ENCODE peak calls at places on chromosomes 6 and 20, in six cellular contexts. Q, H, K, S, D and Z are unnamed samples.

GRCh38 chr20:62358171-62358719 is 8.9 kb downstream of the LAMA5 start:
- DNase-seq in H (no peak), Q (peak; percentile 50), K (peak; percentile 86), D (no peak), S (peak; percentile 79), Z (no peak)

GRCh38 chr20:47429409-47429808 is 72.3 kb upstream of the NCOA3 start:
- DNase-seq in S (no peak), H (no peak), D (no peak), K (no peak), Q (no peak), Z (no peak)

GRCh38 chr6:152057832-152058498 is 250.5 kb downstream of the ESR1 start:
- DNase-seq in D (no peak), K (no peak), S (no peak), Q (no peak), H (peak; percentile 15), Z (no peak)

GRCh38 chr6:29552512-29553051 is 7.0 kb downstream of the UBD start:
- DNase-seq in K (no peak), Q (no peak), S (peak; percentile 34), D (no peak), H (peak; percentile 62), Z (no peak)

GRCh38 chr6:155829646-155830045 is 374.0 kb upstream of the NOX3 start:
- DNase-seq in Q (no peak), S (no peak), D (no peak), K (no peak), H (no peak), Z (no peak)

GRCh38 chr20:62516345-62516744 is 40.5 kb upstream of the GATA5 start:
- DNase-seq in H (peak; percentile 52), D (no peak), S (no peak), K (peak; percentile 68), Q (peak; percentile 76), Z (no peak)

GRCh38 chr20:34022843-34023234 is 29.1 kb downstream of the RALY start:
- DNase-seq in K (no peak), D (no peak), S (no peak), H (no peak), Q (no peak), Z (no peak)

GRCh38 chr6:33483678-33484077 is 29.3 kb downstream of the ZBTB9 start:
- DNase-seq in Q (no peak), S (no peak), K (no peak), H (no peak), D (no peak), Z (no peak)

GRCh38 chr6:43495409-43495941 is 14.7 kb downstream of the LRRC73 start:
- DNase-seq in Q (no peak), S (no peak), D (no peak), K (no peak), H (no peak), Z (peak; percentile 36)

GRCh38 chr6:126228001-126228791 is 111.7 kb upstream of the CENPW start:
- DNase-seq in Q (no peak), D (no peak), S (peak; percentile 73), H (no peak), K (no peak), Z (no peak)

GRCh38 chr20:10555865-10556308 is 117.9 kb downstream of the JAG1 start:
- DNase-seq in Q (no peak), K (no peak), H (no peak), S (no peak), D (no peak), Z (no peak)

GRCh38 chr6:129575378-129576118 is 134.4 kb downstream of the ARHGAP18 start:
- DNase-seq in S (peak; percentile 9), K (no peak), D (no peak), H (peak; percentile 79), Q (no peak), Z (no peak)

GRCh38 chr20:43533060-43533459 is 25.6 kb downstream of the L3MBTL1 start:
- DNase-seq in D (peak; percentile 37), H (no peak), K (no peak), Q (no peak), S (no peak), Z (no peak)

GRCh38 chr6:18613511-18613910 is 226.4 kb downstream of the RNF144B start:
- DNase-seq in D (no peak), Q (no peak), K (no peak), H (no peak), S (no peak), Z (no peak)

GRCh38 chr6:3522561-3523287 is 65.9 kb upstream of the SLC22A23 start:
- DNase-seq in Q (no peak), D (peak; percentile 29), K (no peak), S (no peak), H (no peak), Z (no peak)

GRCh38 chr6:158283304-158284005 is 28.8 kb upstream of the TULP4 start:
- DNase-seq in D (no peak), S (no peak), Q (no peak), K (no peak), H (peak; percentile 54), Z (no peak)

GRCh38 chr6:11622156-11622555 is 84.6 kb downstream of the TMEM170B start:
- DNase-seq in K (no peak), Q (no peak), D (no peak), H (no peak), S (no peak), Z (no peak)

GRCh38 chr6:20433321-20433720 is 31.6 kb downstream of the E2F3 start:
- DNase-seq in D (no peak), Q (no peak), H (no peak), K (no peak), S (no peak), Z (no peak)

GRCh38 chr6:108748959-108749358 is 99.3 kb upstream of the ARMC2 start:
- DNase-seq in K (no peak), Q (no peak), D (no peak), S (no peak), H (no peak), Z (no peak)

GRCh38 chr6:135657207-135657606 is 159.7 kb upstream of the AHI1 start:
- DNase-seq in S (no peak), Q (no peak), D (no peak), H (no peak), K (no peak), Z (no peak)

GRCh38 chr6:40341726-40342125 is 245.4 kb downstream of the LRFN2 start:
- DNase-seq in D (no peak), K (no peak), H (no peak), S (no peak), Q (no peak), Z (no peak)

GRCh38 chr20:48616481-48616880 is 211.3 kb downstream of the PREX1 start:
- DNase-seq in H (no peak), D (no peak), K (no peak), S (no peak), Q (no peak), Z (no peak)

GRCh38 chr20:11849270-11849920 is 68.3 kb upstream of the BTBD3 start:
- DNase-seq in D (no peak), Q (no peak), K (no peak), S (no peak), H (no peak), Z (no peak)

GRCh38 chr6:317068-317451 is 24.8 kb downstream of the DUSP22 start:
- DNase-seq in K (peak; percentile 84), D (peak; percentile 75), H (no peak), Q (no peak), S (no peak), Z (no peak)

GRCh38 chr20:6501061-6501460 is 266.4 kb upstream of the BMP2 start:
- DNase-seq in S (no peak), D (no peak), H (no peak), K (no peak), Q (no peak), Z (no peak)

GRCh38 chr6:157219201-157220200 is 103.8 kb downstream of the TMEM242 start:
- DNase-seq in H (peak; percentile 39), D (no peak), K (no peak), Q (no peak), S (no peak), Z (no peak)

GRCh38 chr20:43681468-43681942 is 14.6 kb downstream of the MYBL2 start:
- DNase-seq in H (peak; percentile 26), D (no peak), S (no peak), Q (no peak), K (no peak), Z (peak; percentile 25)

GRCh38 chr6:157611406-157611805 is 211.6 kb upstream of the SNX9 start:
- DNase-seq in H (no peak), D (no peak), K (no peak), Q (no peak), S (no peak), Z (no peak)

GRCh38 chr20:17605131-17605660 is 35.3 kb downstream of the DSTN start:
- DNase-seq in Q (no peak), S (no peak), H (no peak), D (no peak), K (no peak), Z (no peak)

GRCh38 chr20:54207743-54208491 is at the start of gene PFDN4:
- DNase-seq in H (peak; percentile 88), D (peak; percentile 87), Q (peak; percentile 95), K (peak; percentile 97), S (peak; percentile 98), Z (peak; percentile 88)
- TF ChIP-seq POLR2AphosphoS5 in H (peak; percentile 49), D (peak; percentile 82), Q (peak; percentile 44), K (peak; percentile 55), S (peak; percentile 34), Z (no peak)

GRCh38 chr20:19466204-19466928 is 253.9 kb downstream of the SLC24A3 start:
- DNase-seq in K (no peak), S (no peak), D (no peak), H (no peak), Q (no peak), Z (no peak)
- H3K27ac ChIP-seq in K (no peak overlapping the region), S (no peak overlapping the region), D (no peak overlapping the region), H (no peak overlapping the region), Q (no peak overlapping the region), Z (no peak overlapping the region)

GRCh38 chr20:407097-407952 is 774 bp upstream of the RBCK1 start:
- DNase-seq in D (no peak), K (peak; percentile 95), H (peak; percentile 93), Q (peak; percentile 81), S (peak; percentile 94), Z (peak; percentile 80)
- TF ChIP-seq POLR2AphosphoS5 in D (peak; percentile 11), K (no peak), H (peak; percentile 62), Q (no peak), S (peak; percentile 73), Z (no peak)

DNA sequence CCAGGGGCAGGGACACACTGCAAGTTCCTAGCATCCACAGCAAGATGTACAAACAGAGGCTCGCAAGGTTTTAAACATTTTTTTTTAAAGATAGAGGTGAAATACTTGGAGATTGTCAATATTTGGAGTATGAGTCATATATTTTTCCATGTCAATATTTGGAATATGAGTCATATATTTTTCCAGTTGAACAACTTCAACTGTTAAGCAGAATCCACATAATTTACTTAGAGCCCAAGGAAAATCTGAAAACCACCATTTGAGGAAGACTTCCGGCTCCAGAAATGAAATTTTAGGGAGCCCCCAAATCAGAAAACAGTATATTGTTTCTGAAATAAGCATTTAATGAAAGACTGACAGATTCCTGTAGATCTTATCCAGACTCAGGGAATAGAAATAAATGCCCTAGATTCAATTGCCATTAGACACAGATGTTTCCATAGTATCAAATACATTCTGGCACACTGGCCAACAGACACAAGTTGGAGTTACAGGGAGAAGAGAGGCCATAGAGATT is 51.6 kb upstream of the FAM184A start:
- DNase-seq in K (no peak), H (no peak), S (peak; percentile 55), Q (peak; percentile 39), D (no peak), Z (no peak)
- H3K27ac ChIP-seq in K (peak overlapping the region; percentile 49), H (no peak overlapping the region), S (peak overlapping the region; percentile 67), Q (peak overlapping the region; percentile 27), D (no peak overlapping the region), Z (no peak overlapping the region)